ENCODE peak calls at places on chromosomes 2 and 18, in four cellular contexts. S is mucosa of gallbladder, G is PC-3, X is omental fat pad. Q is an unnamed sample.

GRCh38 chr18:434410-434809 is 66.1 kb downstream of the COLEC12 start:
- DNase-seq in G (no peak), X (no peak), S (no peak), Q (no peak)

GRCh38 chr2:232479341-232480200 is 8.1 kb downstream of the ECEL1 start:
- DNase-seq in G (no peak), S (no peak), X (no peak), Q (no peak)

GRCh38 chr2:28185153-28185552 is 207.5 kb upstream of the FOSL2 start:
- DNase-seq in G (peak; percentile 52), S (no peak), X (no peak), Q (no peak)

GRCh38 chr2:145066151-145066661 is 546.3 kb upstream of the ZEB2 start:
- DNase-seq in X (no peak), S (no peak), G (no peak), Q (no peak)

GRCh38 chr2:106030287-106031268 is 163.5 kb downstream of the UXS1 start:
- DNase-seq in S (peak; percentile 76), X (no peak), G (peak; percentile 86), Q (no peak)

GRCh38 chr18:28357785-28358401 is 181.0 kb upstream of the CDH2 start:
- DNase-seq in G (peak; percentile 22), X (no peak), S (no peak), Q (no peak)

GRCh38 chr2:150788741-150789140 is 301.3 kb upstream of the RND3 start:
- DNase-seq in S (no peak), G (no peak), X (no peak), Q (no peak)

GRCh38 chr2:50492452-50492851 is 539.5 kb downstream of the NRXN1 start:
- DNase-seq in X (no peak), S (peak; percentile 33), G (peak; percentile 62), Q (no peak)

GRCh38 chr2:219724628-219725027 is 97.2 kb downstream of the SLC4A3 start:
- DNase-seq in G (no peak), S (no peak), X (no peak), Q (no peak)

GRCh38 chr2:109032229-109032800 is 43.3 kb upstream of the EDAR start:
- DNase-seq in G (no peak), X (no peak), S (no peak), Q (no peak)

GRCh38 chr2:135130751-135131150 is 78.7 kb downstream of the RAB3GAP1 start:
- DNase-seq in S (no peak), X (no peak), G (no peak), Q (no peak)

GRCh38 chr2:199982444-199982843 is 27.1 kb downstream of the MAIP1 start:
- DNase-seq in S (no peak), G (no peak), X (no peak), Q (no peak)

GRCh38 chr2:44974064-44974715 is 32.7 kb downstream of the SIX3 start:
- DNase-seq in S (no peak), X (no peak), G (peak; percentile 90), Q (no peak)

GRCh38 chr2:28717339-28717758 is 34.3 kb upstream of the PPP1CB start:
- DNase-seq in S (peak; percentile 28), X (peak; percentile 32), G (peak; percentile 77), Q (peak; percentile 54)

GRCh38 chr2:50535971-50536759 is 495.8 kb downstream of the NRXN1 start:
- DNase-seq in X (no peak), S (no peak), G (peak; percentile 65), Q (no peak)

GRCh38 chr2:3200420-3200939 is 177.1 kb downstream of the EIPR1 start:
- DNase-seq in S (no peak), X (no peak), G (no peak), Q (no peak)

GRCh38 chr2:165499131-165499530 is 29.6 kb downstream of the CSRNP3 start:
- DNase-seq in G (no peak), X (no peak), S (no peak), Q (no peak)

GRCh38 chr2:219155054-219155644 is 5.5 kb downstream of the NHEJ1 start:
- DNase-seq in X (no peak), G (peak; percentile 89), S (peak; percentile 46), Q (peak; percentile 68)

GRCh38 chr2:238202326-238203103 is 980 bp downstream of the ILKAP start:
- DNase-seq in G (no peak), S (no peak), X (no peak), Q (no peak)

GRCh38 chr2:112809112-112809511 is 24.8 kb upstream of the IL1A start:
- DNase-seq in G (no peak), X (no peak), S (no peak), Q (no peak)

GRCh38 chr2:7014201-7014640 is 97.0 kb downstream of the RNF144A start:
- DNase-seq in X (no peak), G (peak; percentile 39), S (no peak), Q (peak; percentile 40)

GRCh38 chr2:11852526-11853196 is 106.2 kb downstream of the LPIN1 start:
- DNase-seq in X (no peak), G (no peak), S (no peak), Q (no peak)

GRCh38 chr18:37537868-37538525 is 27.6 kb downstream of the CELF4 start:
- DNase-seq in S (peak; percentile 73), X (peak; percentile 60), G (peak; percentile 41), Q (peak; percentile 73)

GRCh38 chr2:148302526-148302925 is 281.6 kb downstream of the MBD5 start:
- DNase-seq in X (no peak), G (no peak), S (no peak), Q (no peak)

GRCh38 chr2:37149626-37150322 is 7.0 kb downstream of the EIF2AK2 start:
- DNase-seq in X (no peak), S (no peak), G (peak; percentile 16), Q (no peak)

GRCh38 chr18:46632401-46633089 is 24.5 kb downstream of the LOXHD1 start:
- DNase-seq in G (peak; percentile 61), X (no peak), S (no peak), Q (no peak)

GRCh38 chr2:55136138-55136541 is 85.9 kb upstream of the RTN4 start:
- DNase-seq in S (peak; percentile 53), G (no peak), X (no peak), Q (peak; percentile 67)

GRCh38 chr2:198930170-198930569 is 527.6 kb downstream of the SATB2 start:
- DNase-seq in S (no peak), X (no peak), G (no peak), Q (no peak)

GRCh38 chr2:217801115-217801531 is 201.7 kb downstream of the TNS1 start:
- DNase-seq in G (no peak), X (peak; percentile 14), S (no peak), Q (peak; percentile 25)

GRCh38 chr2:10688921-10689807 is 611 bp downstream of the NOL10 start:
- DNase-seq in S (peak; percentile 12), X (no peak), G (no peak), Q (no peak)

Q was measured in Peyer's patch.